ENCODE peak calls at places on chromosomes 12 and 14, in five cellular contexts. P is activated CD8-positive, alpha-beta memory T cell treated with anti-CD3 and anti-CD28 coated beads, Interleukin-2, amount 50 U/mL, for 48 hours; T is activated CD4-positive, alpha-beta T cell treated with anti-CD3 and anti-CD28 coated beads, Interleukin-2, amount 10 ng/mL, durations not matched to agents 7 days and 5 days; O is stimulated activated naive B cell treated with anti-CD40 and anti-IgM and Interleukin-4, amounts not matched to agents 10 μg/mL and 1 μg/mL and 100 μg/mL, for 72 hours; C is GM12891. W is an unnamed sample.

GRCh38 chr14:72880164-72880563 is 13.7 kb downstream of the DPF3 start:
- DNase-seq in T (no peak), P (no peak), O (no peak), C (no peak), W (no peak)

GRCh38 chr12:30836656-30837445 is 82.1 kb upstream of the CAPRIN2 start:
- DNase-seq in O (no peak), T (no peak), P (no peak), C (no peak), W (no peak)

GRCh38 chr12:125157177-125157576 is 91.9 kb downstream of the AACS start:
- DNase-seq in T (no peak), P (no peak), C (no peak), O (no peak), W (no peak)

GRCh38 chr12:23555808-23556207 is 393.7 kb downstream of the SOX5 start:
- DNase-seq in T (no peak), O (no peak), P (no peak), C (no peak), W (no peak)

GRCh38 chr12:107873223-107873622 is 98.7 kb downstream of the ASCL4 start:
- DNase-seq in P (no peak), T (no peak), C (no peak), O (no peak), W (no peak)

GRCh38 chr14:36768638-36769337 is 107.1 kb downstream of the PAX9 start:
- DNase-seq in T (no peak), O (no peak), P (no peak), C (no peak), W (no peak)

GRCh38 chr14:97180304-97181200 is 383.4 kb downstream of the VRK1 start:
- DNase-seq in C (no peak), T (no peak), O (no peak), P (no peak), W (no peak)

GRCh38 chr12:19799216-19799615 is 359.9 kb downstream of the AEBP2 start:
- DNase-seq in O (no peak), T (no peak), C (no peak), P (no peak), W (no peak)

GRCh38 chr12:116015525-116015924 is 262.0 kb downstream of the MED13L start:
- DNase-seq in T (peak; percentile 11), P (no peak), O (no peak), C (no peak), W (no peak)

GRCh38 chr12:19421503-19422282 is 17.6 kb upstream of the AEBP2 start:
- DNase-seq in T (no peak), P (peak; percentile 33), C (no peak), O (no peak), W (no peak)

GRCh38 chr12:100077367-100077766 is 65.3 kb downstream of the BLTP3B start:
- DNase-seq in T (no peak), P (no peak), O (no peak), C (no peak), W (no peak)

GRCh38 chr12:102026728-102027127 is 35.1 kb downstream of the WASHC3 start:
- DNase-seq in P (no peak), T (no peak), O (no peak), C (no peak), W (no peak)

GRCh38 chr12:6154730-6155459 is 30.4 kb upstream of the VWF start:
- DNase-seq in P (no peak), C (no peak), O (no peak), T (no peak), W (no peak)

GRCh38 chr12:64461634-64462414 is 9.9 kb downstream of the TBK1 start:
- DNase-seq in O (no peak), P (no peak), C (no peak), T (no peak), W (no peak)

GRCh38 chr12:93802293-93802692 is 125.1 kb downstream of the CRADD start:
- DNase-seq in O (no peak), T (no peak), C (no peak), P (no peak), W (no peak)

GRCh38 chr12:131564843-131565242 is 146.0 kb upstream of the SFSWAP start:
- DNase-seq in O (no peak), P (no peak), C (no peak), T (no peak), W (no peak)

GRCh38 chr14:95834491-95834890 is 42.1 kb upstream of the TUNAR start:
- DNase-seq in T (no peak), O (no peak), P (no peak), C (no peak), W (no peak)

GRCh38 chr12:124466200-124467128 is 100.9 kb downstream of the NCOR2 start:
- DNase-seq in C (peak; percentile 92), O (peak; percentile 86), T (peak; percentile 89), P (peak; percentile 91), W (peak; percentile 93)

GRCh38 chr12:13947237-13947945 is 34.0 kb downstream of the GRIN2B start:
- DNase-seq in T (no peak), P (no peak), O (no peak), C (no peak), W (no peak)

W was measured in GM06990.